ENCODE peak calls at places on chromosomes 6 and 20, in seven cellular contexts. I is NCI-H2029 treated with DMSO at 0.1 percent for 48 hours; T is T follicular helper cell; F is naive thymus-derived CD4-positive, alpha-beta T cell; Q is cardiac fibroblast; B is stimulated activated CD4-positive, alpha-beta T cell treated with anti-CD3 and anti-CD28 coated beads, Interleukin-12 subunit alpha, Interleukin-12 subunit beta, amount 100 ng/mL, for 48 hours; U is central memory CD4-positive, alpha-beta T cell. L is an unnamed sample.
A peak's percentile ranks its signal among the peaks of the same experiment; 100 is the strongest.

GRCh38 chr6:100166991-100167390 is 173.0 kb upstream of the MCHR2 start:
- DNase-seq in B (no peak), F (no peak), U (no peak), Q (no peak), I (no peak), T (no peak), L (no peak)

GRCh38 chr20:8194721-8195120 is 62.7 kb downstream of the PLCB1 start:
- DNase-seq in U (no peak), T (no peak), F (no peak), I (no peak), Q (no peak), B (no peak), L (no peak)

GRCh38 chr20:2701671-2702081 is 9.1 kb downstream of the EBF4 start:
- DNase-seq in I (no peak), T (no peak), B (no peak), Q (no peak), F (no peak), U (no peak), L (no peak)

GRCh38 chr6:33837971-33838665 is 34.3 kb upstream of the MLN start:
- DNase-seq in I (no peak), T (no peak), Q (peak; percentile 64), U (no peak), F (no peak), B (no peak), L (no peak)

GRCh38 chr6:63997727-63998126 is 362.1 kb downstream of the PHF3 start:
- DNase-seq in I (no peak), B (no peak), U (no peak), F (no peak), T (no peak), Q (no peak), L (no peak)

GRCh38 chr20:57964011-57964862 is 254.4 kb upstream of the PMEPA1 start:
- DNase-seq in T (no peak), Q (no peak), I (no peak), U (no peak), F (no peak), B (no peak), L (no peak)

GRCh38 chr6:39850897-39851296 is 58.7 kb downstream of the DAAM2 start:
- DNase-seq in B (no peak), I (no peak), U (no peak), T (no peak), Q (peak; percentile 26), F (no peak), L (no peak)

GRCh38 chr6:156953478-156954146 is 176.4 kb downstream of the ARID1B start:
- DNase-seq in B (no peak), T (peak; percentile 51), Q (peak; percentile 97), I (peak; percentile 60), F (peak; percentile 75), U (peak; percentile 72), L (peak; percentile 74)

GRCh38 chr6:12769556-12770255 is 53.1 kb downstream of the PHACTR1 start:
- DNase-seq in T (no peak), Q (no peak), U (no peak), I (no peak), F (no peak), B (no peak), L (no peak)

GRCh38 chr6:15616266-15616665 is 46.6 kb downstream of the DTNBP1 start:
- DNase-seq in I (no peak), Q (no peak), F (no peak), B (no peak), U (no peak), T (no peak), L (no peak)

GRCh38 chr20:24991897-24992419 is 593 bp downstream of the APMAP start:
- DNase-seq in I (no peak), B (peak; percentile 4), T (no peak), U (no peak), F (no peak), Q (peak; percentile 7), L (no peak)

GRCh38 chr20:44946266-44946852 is 13.8 kb downstream of the TOMM34 start:
- DNase-seq in I (no peak), Q (no peak), T (no peak), F (no peak), B (no peak), U (no peak), L (no peak)

GRCh38 chr6:47679507-47679906 is 18.9 kb upstream of the ADGRF4 start:
- DNase-seq in Q (no peak), F (no peak), B (no peak), I (no peak), T (no peak), U (no peak), L (no peak)

GRCh38 chr20:10432079-10432478 is 1.9 kb downstream of the MKKS start:
- DNase-seq in Q (peak; percentile 50), T (no peak), F (no peak), I (no peak), B (no peak), U (no peak), L (no peak)

GRCh38 chr6:114007451-114007953 is 36.6 kb upstream of the HDAC2 start:
- DNase-seq in U (peak; percentile 40), F (no peak), T (peak; percentile 3), B (peak; percentile 2), Q (no peak), I (no peak), L (peak; percentile 6)

GRCh38 chr6:148800535-148800934 is 53.7 kb downstream of the UST start:
- DNase-seq in F (no peak), I (no peak), B (no peak), Q (peak; percentile 66), U (no peak), T (no peak), L (no peak)

GRCh38 chr6:63066053-63066704 is 145.1 kb upstream of the FKBP1C start:
- DNase-seq in T (no peak), I (no peak), Q (no peak), F (no peak), B (no peak), U (no peak), L (no peak)

GRCh38 chr6:38588631-38589366 is 50.9 kb downstream of the BTBD9 start:
- DNase-seq in Q (peak; percentile 13), U (no peak), I (no peak), T (no peak), F (no peak), B (no peak), L (no peak)

GRCh38 chr6:1382331-1382882 is 7.0 kb upstream of the FOXF2 start:
- DNase-seq in B (no peak), U (no peak), Q (no peak), T (no peak), F (no peak), I (no peak), L (no peak)